ENCODE peak calls at places on chromosome 19, in nine cellular contexts. V is colonic mucosa, C is heart right ventricle, Z is bronchial epithelial cell, D is right lobe of liver, G is fibroblast of lung, Y is body of pancreas, F is upper lobe of left lung, L is right atrium auricular region. M is an unnamed sample.

GRCh38 chr19:13091400-13092161 is 11.1 kb downstream of the LYL1 start:
- DNase-seq in C (peak; percentile 77), V (no peak), D (peak; percentile 23), F (no peak), G (peak; percentile 97), L (peak; percentile 84), Z (peak; percentile 28), Y (no peak), M (no peak)

GRCh38 chr19:31160346-31160926 is 188.8 kb downstream of the TSHZ3 start:
- DNase-seq in Z (no peak), L (no peak), V (no peak), C (no peak), D (no peak), F (no peak), G (peak; percentile 65), Y (no peak), M (peak; percentile 48)

GRCh38 chr19:39248806-39249205 is at the start of gene IFNL4:
- DNase-seq in C (no peak), V (no peak), G (no peak), Y (no peak), D (peak; percentile 81), L (no peak), F (no peak), Z (no peak), M (no peak)

GRCh38 chr19:53907193-53907581 is 1.9 kb upstream of the CACNG7 start:
- DNase-seq in G (no peak), C (no peak), F (no peak), V (no peak), L (no peak), D (no peak), Z (no peak), Y (no peak), M (no peak)

GRCh38 chr19:39127812-39128510 is 2.4 kb downstream of the PAK4 start:
- DNase-seq in L (no peak), Y (peak; percentile 94), F (no peak), D (peak; percentile 64), G (no peak), V (peak; percentile 60), C (no peak), Z (no peak), M (no peak)

GRCh38 chr19:31317098-31317497 is 32.1 kb downstream of the TSHZ3 start:
- DNase-seq in F (peak; percentile 36), G (no peak), V (no peak), D (no peak), Y (no peak), C (no peak), L (no peak), Z (no peak), M (no peak)

GRCh38 chr19:35869327-35870123 is 1.2 kb downstream of the APLP1 start:
- DNase-seq in D (peak; percentile 41), C (peak; percentile 53), Y (peak; percentile 88), L (no peak), G (peak; percentile 78), Z (peak; percentile 64), F (peak; percentile 92), V (peak; percentile 71), M (peak; percentile 49)

GRCh38 chr19:21694171-21694906 is 73.0 kb downstream of the ZNF100 start:
- DNase-seq in D (no peak), Y (no peak), F (no peak), G (no peak), C (no peak), V (no peak), Z (no peak), L (no peak), M (no peak)

GRCh38 chr19:43229315-43229714 is 23.9 kb upstream of the PSG4 start:
- DNase-seq in G (peak; percentile 11), Z (peak; percentile 20), F (no peak), Y (no peak), V (no peak), L (no peak), D (no peak), C (no peak), M (no peak)

GRCh38 chr19:51664997-51665396 is 18.4 kb upstream of the SIGLEC14 start:
- DNase-seq in L (no peak), D (no peak), V (no peak), Y (no peak), F (no peak), Z (peak; percentile 22), C (no peak), G (no peak), M (no peak)

GRCh38 chr19:36489920-36490415 is 607 bp upstream of the ZNF566 start:
- DNase-seq in Z (no peak), F (no peak), Y (peak; percentile 74), C (no peak), D (peak; percentile 76), V (peak; percentile 85), G (peak; percentile 96), L (peak; percentile 86), M (peak; percentile 33)

GRCh38 chr19:8569066-8569761 is 8.0 kb downstream of the MYO1F start:
- DNase-seq in F (no peak), L (peak; percentile 67), C (no peak), D (peak; percentile 53), V (peak; percentile 38), G (peak; percentile 96), Z (peak; percentile 45), Y (no peak), M (peak; percentile 89)

GRCh38 chr19:36150586-36150985 is 1.7 kb downstream of the COX7A1 start:
- DNase-seq in Y (no peak), Z (no peak), L (no peak), D (no peak), G (no peak), C (no peak), V (no peak), F (no peak), M (no peak)

GRCh38 chr19:30689474-30689873 is 317.3 kb downstream of the ZNF536 start:
- DNase-seq in L (no peak), C (no peak), G (no peak), D (no peak), V (no peak), Z (no peak), F (no peak), Y (no peak), M (no peak)

GRCh38 chr19:35043906-35044305 is 2.4 kb downstream of the HPN start:
- DNase-seq in C (no peak), D (no peak), L (no peak), Z (no peak), F (no peak), V (no peak), G (no peak), Y (no peak), M (no peak)

GRCh38 chr19:30425885-30426838 is 54.0 kb downstream of the ZNF536 start:
- DNase-seq in C (no peak), G (no peak), Y (no peak), Z (no peak), D (no peak), L (peak; percentile 28), V (no peak), F (no peak), M (no peak)

GRCh38 chr19:14972676-14973075 is 7.0 kb downstream of the SLC1A6 start:
- DNase-seq in G (no peak), L (no peak), V (no peak), C (no peak), F (peak; percentile 75), D (no peak), Y (no peak), Z (no peak), M (no peak)

GRCh38 chr19:19022380-19022961 is 10.8 kb downstream of the SUGP2 start:
- DNase-seq in Y (no peak), G (no peak), F (no peak), Z (no peak), D (no peak), L (no peak), V (no peak), C (no peak), M (no peak)

GRCh38 chr19:49103331-49104085 is 10.7 kb upstream of the LIN7B start:
- DNase-seq in F (peak; percentile 49), V (no peak), Z (no peak), C (no peak), Y (no peak), L (no peak), G (no peak), D (no peak), M (no peak)
- H3K36me3 ChIP-seq in F (peaks cover 100% of the 10 kb centered on the region), V (peaks cover 44% of the 10 kb centered on the region), Z (peaks cover 64% of the 10 kb centered on the region), C (peaks cover 20% of the 10 kb centered on the region), Y (peaks cover 24% of the 10 kb centered on the region), L (peaks cover 96% of the 10 kb centered on the region), G (peaks cover 56% of the 10 kb centered on the region), D (peaks cover 10% of the 10 kb centered on the region), M (peaks cover 86% of the 10 kb centered on the region)

GRCh38 chr19:3783660-3784584 is 2.3 kb downstream of the MATK start:
- DNase-seq in D (no peak), Y (no peak), V (no peak), L (no peak), C (no peak), G (no peak), Z (no peak), F (peak; percentile 83), M (no peak)

GRCh38 chr19:3784607-3785463 is 1.3 kb downstream of the MATK start:
- DNase-seq in Z (no peak), D (no peak), Y (no peak), C (no peak), L (no peak), V (no peak), F (no peak), G (no peak), M (peak; percentile 38)

GRCh38 chr19:3785938-3786824 is at the start of gene MATK:
- DNase-seq in Y (no peak), F (peak; percentile 83), C (no peak), D (no peak), V (no peak), L (no peak), Z (no peak), G (no peak), M (no peak)

GRCh38 chr19:3782903-3783302 is 3.3 kb downstream of the MATK start:
- DNase-seq in Z (no peak), L (no peak), Y (no peak), F (no peak), V (no peak), C (no peak), G (no peak), D (no peak), M (no peak)

GRCh38 chr19:3785464-3785937 is 680 bp downstream of the MATK start:
- DNase-seq in Z (no peak), L (no peak), C (no peak), F (no peak), D (no peak), Y (no peak), G (no peak), V (no peak), M (no peak)
- H3K4me3 ChIP-seq in Z (no peak overlapping the region), L (peak overlapping the region; percentile 39), C (peak overlapping the region; percentile 41), F (peak overlapping the region; percentile 58), D (peak overlapping the region; percentile 26), Y (no peak overlapping the region), G (no peak overlapping the region), V (peak overlapping the region; percentile 20), M (peak overlapping the region; percentile 44)

DNA sequence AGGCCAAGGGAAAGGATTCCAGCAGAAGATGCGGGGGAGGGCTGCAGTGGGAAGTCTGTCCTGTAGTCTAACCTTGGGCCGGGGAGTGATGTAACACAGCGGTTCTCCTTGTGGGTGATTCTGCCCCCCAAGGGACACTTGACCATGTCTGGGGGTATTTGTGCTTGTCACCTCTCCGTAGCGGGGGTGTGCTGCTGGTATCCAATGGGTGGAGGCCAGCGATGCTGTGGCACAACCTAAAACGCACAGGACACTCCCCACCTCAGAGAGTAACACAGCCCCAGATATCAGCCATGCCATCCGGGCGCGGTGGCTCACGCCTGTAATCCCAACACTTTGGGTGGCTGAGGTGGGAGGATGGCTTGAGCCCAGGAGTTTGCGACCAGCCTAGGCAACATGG is 36.3 kb downstream of the ZNRF4 start:
- DNase-seq in G (no peak), V (no peak), C (no peak), L (no peak), Z (no peak), D (no peak), F (no peak), Y (no peak), M (no peak)
- H3K27me3 ChIP-seq in G (peaks cover 13% of the 10 kb centered on the region), V (peaks cover 5% of the 10 kb centered on the region), C (peaks cover 90% of the 10 kb centered on the region), L (no peaks in the 10 kb centered on the region), Z (peaks cover 11% of the 10 kb centered on the region), D (no peaks in the 10 kb centered on the region), F (no peaks in the 10 kb centered on the region), Y (no peaks in the 10 kb centered on the region), M (no peaks in the 10 kb centered on the region)

GRCh38 chr19:2077398-2077797 is 18.7 kb downstream of the MOB3A start:
- DNase-seq in G (no peak), Y (no peak), V (no peak), D (no peak), Z (no peak), F (no peak), L (no peak), C (no peak), M (no peak)
- H3K36me3 ChIP-seq in G (peaks cover 34% of the 10 kb centered on the region), Y (peaks cover 8% of the 10 kb centered on the region), V (peaks cover 42% of the 10 kb centered on the region), D (peaks cover 9% of the 10 kb centered on the region), Z (peaks cover 40% of the 10 kb centered on the region), F (peaks cover 83% of the 10 kb centered on the region), L (peaks cover 67% of the 10 kb centered on the region), C (peaks cover 10% of the 10 kb centered on the region), M (no peaks in the 10 kb centered on the region)

M was measured in MG63.